ENCODE peak calls at places on chromosomes 1 and 21, in four cellular contexts. D is dorsolateral prefrontal cortex, H is fibroblast of lung, O is OCI-LY7. X is an unnamed sample.

GRCh38 chr1:222734740-222735139 is 2.3 kb upstream of the FAM177B start:
- DNase-seq in D (no peak), H (no peak), O (no peak), X (no peak)

GRCh38 chr1:87796521-87796920 is 467.8 kb downstream of the LMO4 start:
- DNase-seq in D (no peak), H (no peak), O (no peak), X (no peak)

GRCh38 chr1:99661780-99662179 is 15.9 kb downstream of the PALMD start:
- DNase-seq in D (no peak), H (no peak), O (no peak), X (no peak)

GRCh38 chr1:57229076-57229475 is 194.8 kb downstream of the DAB1 start:
- DNase-seq in D (no peak), H (no peak), O (no peak), X (no peak)

GRCh38 chr21:41706678-41707077 is 60.2 kb downstream of the RIPK4 start:
- DNase-seq in D (no peak), H (peak), O (no peak), X (no peak)

GRCh38 chr1:183841550-183841949 is 36.6 kb downstream of the RGL1 start:
- DNase-seq in D (no peak), H (peak), O (no peak), X (no peak)

GRCh38 chr1:11806307-11806936 is 431 bp downstream of the CLCN6 start:
- DNase-seq in D (no peak), H (peak), O (no peak), X (no peak)

GRCh38 chr21:16426936-16427335 is 697.2 kb downstream of the USP25 start:
- DNase-seq in D (no peak), H (peak), O (no peak), X (no peak)

GRCh38 chr1:173364827-173365226 is 112.3 kb upstream of the PRDX6 start:
- DNase-seq in D (no peak), H (no peak), O (no peak), X (no peak)

DNA sequence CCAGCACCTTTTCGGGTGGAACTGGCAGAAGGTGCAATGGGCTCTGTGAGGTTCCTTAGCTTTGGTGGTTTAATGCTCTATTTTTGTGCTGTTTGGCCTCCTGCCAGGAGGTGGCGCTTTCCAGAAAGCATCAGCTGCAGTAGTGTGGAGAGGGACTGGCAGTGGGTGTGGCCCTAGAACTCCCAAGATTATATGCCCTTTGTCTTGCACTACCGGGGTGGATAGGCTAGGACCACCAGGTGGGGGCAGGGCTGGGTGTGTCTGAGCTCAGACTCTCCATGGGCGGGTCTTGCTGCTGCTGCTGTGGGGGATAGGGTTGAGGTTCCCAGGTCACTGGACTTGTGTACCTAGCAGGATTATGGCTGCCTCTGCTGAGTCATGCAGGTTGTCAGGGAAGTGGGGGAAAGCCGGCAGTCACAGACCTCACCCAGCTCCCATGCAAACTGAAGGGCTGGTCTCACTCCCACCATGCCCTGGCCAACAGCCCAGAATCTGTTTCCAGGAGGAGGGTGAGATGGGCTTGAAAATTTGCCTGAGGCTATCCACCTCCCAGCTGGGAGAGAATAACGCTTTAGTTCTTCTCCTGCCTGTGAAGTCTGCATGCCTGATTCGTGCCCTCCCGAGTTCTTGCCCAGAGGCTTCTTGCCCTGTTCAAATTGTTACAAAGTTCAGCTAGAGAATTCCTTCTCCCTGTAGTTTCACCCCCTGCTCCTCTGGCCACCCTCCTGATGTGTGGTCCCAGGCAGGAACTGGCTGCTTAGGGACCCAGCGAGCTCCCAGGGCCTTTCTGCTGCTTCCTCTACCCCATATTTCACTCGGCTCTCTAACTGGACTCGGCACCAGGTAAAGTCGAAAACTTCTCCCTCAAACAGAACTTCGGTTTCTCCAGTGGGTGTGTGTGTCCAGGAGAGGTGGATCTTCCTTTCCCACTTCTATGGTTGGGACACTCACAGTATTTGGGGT is 76.5 kb upstream of the BTG3 start:
- DNase-seq in D (peak), H (peak), O (peak), X (no peak)
- TF ChIP-seq CTCF in D (no peak), H (no peak), O (peak), X (peak)

GRCh38 chr1:160112370-160112769 is 3.2 kb upstream of the ATP1A2 start:
- DNase-seq in D (no peak), H (no peak), O (no peak), X (no peak)

GRCh38 chr1:160105155-160105554 is 6.7 kb upstream of the IGSF8 start:
- DNase-seq in D (no peak), H (no peak), O (no peak), X (no peak)

GRCh38 chr1:160109686-160110085 is 5.9 kb upstream of the ATP1A2 start:
- DNase-seq in D (no peak), H (no peak), O (no peak), X (no peak)

GRCh38 chr1:160107512-160107911 is 8.0 kb upstream of the ATP1A2 start:
- DNase-seq in D (no peak), H (no peak), O (no peak), X (no peak)

GRCh38 chr1:160108888-160109662 is 6.5 kb upstream of the ATP1A2 start:
- DNase-seq in D (no peak), H (peak), O (peak), X (no peak)
- TF ChIP-seq CTCF in D (peak), H (peak), O (peak), X (peak)

GRCh38 chr1:108049083-108049819 is 84.3 kb upstream of the VAV3 start:
- DNase-seq in D (peak), H (peak), O (peak), X (peak)
- TF ChIP-seq CTCF in D (peak), H (peak), O (peak), X (peak)

DNA sequence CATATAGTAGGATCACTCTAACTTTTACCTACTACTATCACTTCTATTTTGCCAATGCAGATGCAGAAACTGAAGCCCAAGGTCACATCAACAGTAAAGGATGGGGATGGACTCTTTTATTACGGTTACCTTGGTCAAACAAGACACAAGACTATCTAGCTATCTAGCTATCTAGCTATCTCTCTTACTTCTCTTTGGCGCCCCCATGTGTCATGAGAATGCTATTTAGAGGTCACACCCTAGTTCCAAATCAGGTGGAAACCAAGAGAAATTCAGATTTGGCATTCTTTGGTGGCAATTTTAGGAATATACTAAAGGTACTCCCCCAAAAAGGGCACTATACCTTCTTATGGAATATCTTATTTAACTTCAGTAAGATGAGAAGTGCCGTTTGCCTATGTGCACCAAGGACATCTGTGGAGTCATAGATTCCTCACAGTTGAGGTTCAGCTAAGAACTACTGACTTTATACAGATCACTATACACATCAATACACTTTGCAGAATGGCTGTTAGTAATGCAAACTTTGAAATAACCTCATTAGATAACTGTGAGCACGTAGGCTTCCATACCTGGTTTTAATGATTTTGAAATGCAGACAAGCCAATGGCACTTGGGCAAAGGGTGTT is 6.7 kb downstream of the ZNF648 start:
- DNase-seq in D (no peak), H (no peak), O (peak), X (no peak)
- TF ChIP-seq CTCF in D (peak), H (peak), O (peak), X (peak)

GRCh38 chr1:48687271-48688045 is 89.2 kb downstream of the BEND5 start:
- DNase-seq in D (no peak), H (no peak), O (no peak), X (no peak)
- TF ChIP-seq CTCF in D (no peak), H (no peak), O (no peak), X (peak)

DNA sequence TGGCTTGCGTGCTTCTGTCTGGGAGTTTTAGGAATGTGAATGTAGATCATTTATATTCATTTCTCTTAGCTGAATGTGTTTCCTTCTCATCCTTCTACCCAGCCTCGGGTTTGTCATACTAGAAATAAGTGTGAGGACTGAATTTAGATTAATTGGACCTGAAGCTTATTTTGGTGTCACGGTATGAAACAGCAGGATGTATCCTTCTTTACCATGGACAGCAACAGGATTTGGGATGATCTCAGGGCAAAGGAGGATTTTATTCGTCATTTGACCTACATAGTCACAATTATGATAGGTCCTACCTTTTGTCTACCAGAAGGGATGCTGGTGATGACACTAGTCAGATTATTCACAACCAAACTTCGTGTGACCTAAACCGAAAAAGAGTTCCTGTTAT is 127.4 kb downstream of the FMN2 start:
- DNase-seq in D (no peak), H (no peak), O (no peak), X (no peak)
- TF ChIP-seq CTCF in D (no peak), H (no peak), O (no peak), X (no peak)

GRCh38 chr1:197218857-197219256 is 49.2 kb upstream of the CRB1 start:
- DNase-seq in D (no peak), H (no peak), O (no peak), X (no peak)

GRCh38 chr1:197222025-197222685 is 45.9 kb upstream of the CRB1 start:
- DNase-seq in D (no peak), H (no peak), O (no peak), X (no peak)

GRCh38 chr1:197222780-197223179 is 45.3 kb upstream of the CRB1 start:
- DNase-seq in D (no peak), H (no peak), O (no peak), X (no peak)

GRCh38 chr1:197224160-197224559 is 43.9 kb upstream of the CRB1 start:
- DNase-seq in D (no peak), H (no peak), O (no peak), X (no peak)
- TF ChIP-seq CTCF in D (peak), H (no peak), O (peak), X (peak)